ENCODE peak calls at places on chromosome 18, in five cellular contexts. D is K562, J is HepG2, S is GM23338, K is GM12878. X is an unnamed sample.

GRCh38 chr18:75209952-75210261 is 690 bp upstream of the TSHZ1 start:
- DNase-seq in K (no peak), S (no peak), J (no peak), D (peak; percentile 20), X (no peak)

GRCh38 chr18:55415258-55415871 is 172.6 kb downstream of the TCF4 start:
- DNase-seq in J (peak; percentile 27), D (peak; percentile 84), K (peak; percentile 9), S (peak; percentile 90), X (peak; percentile 24)

GRCh38 chr18:78268226-78268625 is 711.4 kb upstream of the SALL3 start:
- DNase-seq in D (no peak), J (no peak), S (no peak), K (no peak), X (no peak)

GRCh38 chr18:36672437-36673344 is 156.1 kb downstream of the TPGS2 start:
- DNase-seq in K (no peak), J (no peak), D (no peak), S (no peak), X (no peak)

GRCh38 chr18:75200071-75200470 is 8.9 kb downstream of the PTGR3 start:
- DNase-seq in K (no peak), J (no peak), D (no peak), S (no peak), X (no peak)

GRCh38 chr18:6452194-6452593 is 37.5 kb upstream of the L3MBTL4 start:
- DNase-seq in J (no peak), S (no peak), K (no peak), D (no peak), X (no peak)

GRCh38 chr18:10475633-10476388 is 21.4 kb downstream of the APCDD1 start:
- DNase-seq in K (no peak), D (no peak), J (no peak), S (no peak), X (no peak)

GRCh38 chr18:36697905-36698304 is 130.9 kb downstream of the TPGS2 start:
- DNase-seq in K (no peak), J (no peak), S (no peak), D (no peak), X (no peak)

GRCh38 chr18:60746491-60746890 is 373.9 kb upstream of the MC4R start:
- DNase-seq in D (no peak), J (no peak), K (no peak), S (no peak), X (no peak)

GRCh38 chr18:7844017-7844416 is 276.9 kb downstream of the PTPRM start:
- DNase-seq in D (no peak), K (no peak), S (no peak), J (no peak), X (no peak)
- TF ChIP-seq JUNB in D (no peak), K (no peak), S (no peak), J (no peak), X (no peak)

DNA sequence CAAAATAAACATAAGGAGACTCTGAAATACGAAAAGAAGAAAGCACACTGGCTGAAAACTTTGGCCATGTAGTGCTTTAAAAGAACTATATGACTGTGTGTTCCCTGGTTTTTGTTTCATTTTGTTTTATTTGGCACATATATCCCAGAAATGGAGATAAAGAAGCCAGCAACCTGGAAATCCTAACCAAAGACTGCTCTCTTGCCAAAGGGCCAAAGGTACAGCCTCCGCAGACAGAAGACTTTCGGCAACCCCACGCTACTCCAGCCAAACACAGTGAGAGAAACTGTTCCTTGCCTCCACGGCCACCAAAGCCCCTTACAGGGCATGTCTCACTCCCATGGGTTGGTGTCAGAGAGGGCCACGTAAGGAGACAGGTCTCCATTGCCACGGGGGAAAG is 381.2 kb upstream of the NETO1 start:
- DNase-seq in J (no peak), S (no peak), D (no peak), K (no peak), X (no peak)
- TF ChIP-seq JUNB in J (no peak), S (no peak), D (no peak), K (no peak), X (no peak)

DNA sequence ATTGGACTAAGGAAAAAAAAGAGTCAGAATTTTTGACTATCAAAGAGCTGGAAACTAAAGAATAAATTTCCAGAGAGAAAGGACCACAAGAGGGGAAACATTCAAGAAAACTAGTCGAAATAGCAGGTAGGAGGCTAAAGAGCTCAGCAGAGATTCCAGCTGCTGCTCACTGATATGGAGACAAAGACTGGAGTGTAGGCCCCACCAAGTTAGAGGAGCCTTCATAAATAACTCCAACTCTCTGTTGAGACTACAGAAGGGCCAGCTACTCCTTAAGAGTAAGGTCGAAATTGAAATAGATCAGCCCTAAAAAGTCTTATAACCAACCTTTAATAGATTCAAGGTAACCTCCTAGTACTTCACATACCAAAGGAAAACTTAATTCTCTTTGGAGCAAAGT is 31.1 kb downstream of the SS18 start:
- DNase-seq in K (no peak), S (no peak), J (no peak), D (peak; percentile 74), X (no peak)
- TF ChIP-seq JUNB in K (no peak), S (no peak), J (no peak), D (no peak), X (no peak)

GRCh38 chr18:56869189-56869777 is 218.1 kb downstream of the WDR7 start:
- DNase-seq in J (peak; percentile 32), K (peak; percentile 11), S (peak; percentile 68), D (peak; percentile 32), X (peak; percentile 2)
- TF ChIP-seq JUNB in J (no peak), K (no peak), S (no peak), D (no peak), X (no peak)

X was measured in A549.